ENCODE peak calls at places on chromosomes 13 and 19, in eight cellular contexts. E, R, U, W, T, F, H and P are unnamed samples.

GRCh38 chr19:39679056-39679790 is 23.5 kb downstream of the LGALS16 start:
- DNase-seq in R (no peak), F (no peak), U (no peak), E (no peak), H (no peak), W (no peak), T (peak), P (no peak)

GRCh38 chr13:20968745-20969144 is 66.2 kb upstream of the XPO4 start:
- DNase-seq in F (no peak), U (no peak), E (no peak), W (no peak), R (no peak), T (no peak), H (no peak), P (no peak)

GRCh38 chr13:33642374-33643065 is 175.4 kb upstream of the RFC3 start:
- DNase-seq in F (peak), W (no peak), T (no peak), R (peak), E (peak), H (no peak), U (no peak), P (no peak)

GRCh38 chr13:53788286-53788685 is 759.7 kb downstream of the OLFM4 start:
- DNase-seq in R (no peak), T (no peak), H (no peak), E (no peak), F (no peak), W (no peak), U (no peak), P (no peak)

GRCh38 chr13:111960152-111960772 is 106.7 kb upstream of the SOX1 start:
- DNase-seq in U (no peak), R (no peak), W (no peak), E (no peak), H (no peak), T (no peak), F (no peak), P (no peak)

GRCh38 chr19:55640043-55640576 is 692 bp upstream of the ZNF580 start:
- DNase-seq in T (peak), F (no peak), W (peak), H (peak), U (no peak), E (peak), R (no peak), P (no peak)

GRCh38 chr19:58544591-58545285 is 874 bp downstream of the TRIM28 start:
- DNase-seq in F (no peak), T (peak), W (peak), E (no peak), R (no peak), H (no peak), U (peak), P (no peak)

GRCh38 chr13:84037937-84038464 is 155.7 kb upstream of the SLITRK1 start:
- DNase-seq in R (no peak), E (no peak), F (no peak), T (no peak), H (no peak), W (no peak), U (no peak), P (no peak)

GRCh38 chr13:40993119-40993518 is 26.0 kb downstream of the ELF1 start:
- DNase-seq in U (no peak), W (peak), E (no peak), H (no peak), T (no peak), F (no peak), R (no peak), P (no peak)

GRCh38 chr19:49222011-49222410 is 64.4 kb downstream of the TRPM4 start:
- DNase-seq in W (no peak), F (no peak), H (no peak), R (no peak), U (no peak), E (no peak), T (no peak), P (no peak)

GRCh38 chr19:16038196-16038695 is 38.0 kb upstream of the TPM4 start:
- DNase-seq in T (no peak), E (no peak), R (no peak), H (no peak), W (no peak), U (no peak), F (no peak), P (no peak)

GRCh38 chr19:45668342-45668871 is 386 bp downstream of the GIPR start:
- DNase-seq in T (no peak), E (no peak), U (no peak), H (no peak), F (no peak), R (no peak), W (no peak), P (no peak)

GRCh38 chr13:36965767-36966166 is 33.4 kb downstream of the ALG5 start:
- DNase-seq in F (peak), R (no peak), U (no peak), E (no peak), T (no peak), W (no peak), H (no peak), P (peak)

GRCh38 chr19:32457540-32457939 is 52.0 kb downstream of the DPY19L3 start:
- DNase-seq in U (no peak), R (no peak), W (no peak), T (no peak), F (no peak), H (no peak), E (no peak), P (no peak)

GRCh38 chr13:44431150-44431549 is 57.5 kb downstream of the SERP2 start:
- DNase-seq in F (no peak), W (no peak), R (peak), U (no peak), H (no peak), E (no peak), T (no peak), P (no peak)

GRCh38 chr19:54325631-54326030 is 12.7 kb upstream of the LILRA5 start:
- DNase-seq in F (no peak), R (no peak), T (no peak), E (no peak), H (no peak), W (no peak), U (no peak), P (no peak)

GRCh38 chr19:12867120-12868099 is 13.8 kb downstream of the DNASE2 start:
- DNase-seq in U (peak), E (peak), F (no peak), T (peak), H (peak), W (peak), R (no peak), P (no peak)